ENCODE peak calls at places on chromosomes 5 and 9, in six cellular contexts. One of them, this sample, is unnamed.
A peak's percentile ranks its signal among the peaks of the same experiment; 100 is the strongest.

GRCh38 chr9:38362912-38363588 is 29.5 kb upstream of the ALDH1B1 start:
- DNase-seq in substantia nigra: peak; percentile 8
- DNase-seq in NT2/D1: peak; percentile 30
- DNase-seq in sciatic nerve: no peak
- DNase-seq in stimulated activated CD4-positive, alpha-beta T cell treated with anti-CD3 and anti-CD28 coated beads, Interleukin-4, amount 100 ng/mL, for 24 hours: no peak
- DNase-seq in nucleus accumbens: peak; percentile 12
- DNase-seq in this sample: peak; percentile 63

GRCh38 chr5:172052454-172053236 is 46.2 kb upstream of the FBXW11 start:
- DNase-seq in sciatic nerve: no peak
- DNase-seq in substantia nigra: no peak
- DNase-seq in NT2/D1: no peak
- DNase-seq in nucleus accumbens: no peak
- DNase-seq in stimulated activated CD4-positive, alpha-beta T cell treated with anti-CD3 and anti-CD28 coated beads, Interleukin-4, amount 100 ng/mL, for 24 hours: no peak
- DNase-seq in this sample: no peak

GRCh38 chr5:88145603-88146467 is 122.8 kb downstream of the TMEM161B start:
- DNase-seq in substantia nigra: peak; percentile 23
- DNase-seq in nucleus accumbens: peak; percentile 25
- DNase-seq in NT2/D1: no peak
- DNase-seq in sciatic nerve: no peak
- DNase-seq in stimulated activated CD4-positive, alpha-beta T cell treated with anti-CD3 and anti-CD28 coated beads, Interleukin-4, amount 100 ng/mL, for 24 hours: no peak
- DNase-seq in this sample: no peak

GRCh38 chr9:96140401-96141180 is 161.4 kb downstream of the HSD17B3 start:
- DNase-seq in stimulated activated CD4-positive, alpha-beta T cell treated with anti-CD3 and anti-CD28 coated beads, Interleukin-4, amount 100 ng/mL, for 24 hours: no peak
- DNase-seq in substantia nigra: no peak
- DNase-seq in sciatic nerve: no peak
- DNase-seq in nucleus accumbens: no peak
- DNase-seq in NT2/D1: no peak
- DNase-seq in this sample: no peak

GRCh38 chr5:173643964-173644363 is 27.5 kb upstream of the BOD1 start:
- DNase-seq in sciatic nerve: no peak
- DNase-seq in substantia nigra: peak; percentile 58
- DNase-seq in stimulated activated CD4-positive, alpha-beta T cell treated with anti-CD3 and anti-CD28 coated beads, Interleukin-4, amount 100 ng/mL, for 24 hours: no peak
- DNase-seq in nucleus accumbens: peak; percentile 47
- DNase-seq in NT2/D1: peak; percentile 48
- DNase-seq in this sample: no peak

GRCh38 chr5:105821800-105822199 is 1848.9 kb downstream of the EFNA5 start:
- DNase-seq in sciatic nerve: no peak
- DNase-seq in NT2/D1: no peak
- DNase-seq in substantia nigra: no peak
- DNase-seq in stimulated activated CD4-positive, alpha-beta T cell treated with anti-CD3 and anti-CD28 coated beads, Interleukin-4, amount 100 ng/mL, for 24 hours: no peak
- DNase-seq in nucleus accumbens: no peak
- DNase-seq in this sample: no peak

GRCh38 chr5:1028481-1029269 is 20.1 kb downstream of the NKD2 start:
- DNase-seq in nucleus accumbens: no peak
- DNase-seq in substantia nigra: no peak
- DNase-seq in sciatic nerve: no peak
- DNase-seq in NT2/D1: no peak
- DNase-seq in stimulated activated CD4-positive, alpha-beta T cell treated with anti-CD3 and anti-CD28 coated beads, Interleukin-4, amount 100 ng/mL, for 24 hours: no peak
- DNase-seq in this sample: no peak

GRCh38 chr9:34163439-34163838 is 15.4 kb upstream of the UBAP1 start:
- DNase-seq in NT2/D1: no peak
- DNase-seq in sciatic nerve: peak; percentile 31
- DNase-seq in substantia nigra: no peak
- DNase-seq in stimulated activated CD4-positive, alpha-beta T cell treated with anti-CD3 and anti-CD28 coated beads, Interleukin-4, amount 100 ng/mL, for 24 hours: no peak
- DNase-seq in nucleus accumbens: no peak
- DNase-seq in this sample: no peak

GRCh38 chr9:18906656-18907395 is 126.2 kb downstream of the SAXO1 start:
- DNase-seq in substantia nigra: no peak
- DNase-seq in NT2/D1: no peak
- DNase-seq in nucleus accumbens: no peak
- DNase-seq in sciatic nerve: no peak
- DNase-seq in stimulated activated CD4-positive, alpha-beta T cell treated with anti-CD3 and anti-CD28 coated beads, Interleukin-4, amount 100 ng/mL, for 24 hours: no peak
- DNase-seq in this sample: no peak

GRCh38 chr9:79917417-79917816 is 345.7 kb downstream of the TLE4 start:
- DNase-seq in sciatic nerve: no peak
- DNase-seq in substantia nigra: no peak
- DNase-seq in stimulated activated CD4-positive, alpha-beta T cell treated with anti-CD3 and anti-CD28 coated beads, Interleukin-4, amount 100 ng/mL, for 24 hours: no peak
- DNase-seq in NT2/D1: no peak
- DNase-seq in nucleus accumbens: no peak
- DNase-seq in this sample: no peak

GRCh38 chr5:153360860-153361259 is 129.6 kb upstream of the GRIA1 start:
- DNase-seq in sciatic nerve: no peak
- DNase-seq in substantia nigra: no peak
- DNase-seq in nucleus accumbens: no peak
- DNase-seq in NT2/D1: no peak
- DNase-seq in stimulated activated CD4-positive, alpha-beta T cell treated with anti-CD3 and anti-CD28 coated beads, Interleukin-4, amount 100 ng/mL, for 24 hours: no peak
- DNase-seq in this sample: no peak